ENCODE peak calls at places on chromosomes 6 and 20, in seven cellular contexts. Y, J, W, O, F, P and A are unnamed samples.

GRCh38 chr6:75334266-75335040 is 49.9 kb upstream of the TMEM30A start:
- DNase-seq in J (no peak), P (no peak), O (no peak), Y (peak), W (no peak), F (no peak), A (no peak)

GRCh38 chr20:38927902-38928578 is 1.8 kb downstream of the FAM83D start:
- DNase-seq in P (no peak), J (no peak), Y (no peak), W (no peak), O (no peak), F (no peak), A (no peak)

GRCh38 chr6:18323935-18324707 is 59.8 kb upstream of the DEK start:
- DNase-seq in Y (no peak), W (peak), F (no peak), P (peak), J (peak), O (peak), A (peak)

GRCh38 chr20:41139227-41140093 is 2.1 kb downstream of the PLCG1 start:
- DNase-seq in J (no peak), F (no peak), W (no peak), P (no peak), Y (no peak), O (no peak), A (no peak)

GRCh38 chr6:120935908-120936307 is 398.4 kb downstream of the TBC1D32 start:
- DNase-seq in W (no peak), F (no peak), J (no peak), O (no peak), Y (no peak), P (no peak), A (no peak)

GRCh38 chr6:46129301-46129633 is 522 bp upstream of the ENPP4 start:
- DNase-seq in W (no peak), P (no peak), O (no peak), Y (no peak), F (no peak), J (no peak), A (no peak)

GRCh38 chr6:1348675-1349074 is 36.8 kb downstream of the FOXQ1 start:
- DNase-seq in J (no peak), P (no peak), Y (no peak), O (no peak), F (no peak), W (no peak), A (no peak)

GRCh38 chr6:39684790-39685485 is 40.3 kb downstream of the KIF6 start:
- DNase-seq in P (no peak), F (no peak), W (no peak), O (no peak), J (no peak), Y (no peak), A (peak)

GRCh38 chr6:77430506-77430905 is 32.8 kb downstream of the HTR1B start:
- DNase-seq in W (no peak), F (no peak), Y (no peak), P (no peak), J (no peak), O (no peak), A (no peak)

GRCh38 chr6:26554669-26555504 is 16.7 kb downstream of the HMGN4 start:
- DNase-seq in Y (no peak), W (no peak), P (no peak), F (no peak), O (no peak), J (peak), A (no peak)

GRCh38 chr6:45743028-45743615 is 272.5 kb downstream of the CLIC5 start:
- DNase-seq in Y (no peak), F (no peak), P (no peak), O (no peak), W (no peak), J (peak), A (no peak)

GRCh38 chr6:1917628-1918371 is 308.1 kb downstream of the FOXC1 start:
- DNase-seq in F (no peak), P (no peak), O (no peak), Y (peak), W (peak), J (peak), A (no peak)

GRCh38 chr6:158481612-158482473 is 78.0 kb upstream of the TMEM181 start:
- DNase-seq in J (no peak), Y (no peak), W (peak), O (no peak), P (no peak), F (no peak), A (no peak)

GRCh38 chr20:53444386-53444785 is 149.3 kb downstream of the ZNF217 start:
- DNase-seq in O (no peak), W (no peak), J (no peak), Y (no peak), P (no peak), F (no peak), A (no peak)

GRCh38 chr6:147735924-147736323 is 227.4 kb downstream of the SAMD5 start:
- DNase-seq in J (no peak), P (no peak), Y (no peak), O (no peak), F (no peak), W (no peak), A (no peak)

GRCh38 chr6:133609404-133610270 is 279.3 kb upstream of the TCF21 start:
- DNase-seq in J (peak), P (no peak), F (no peak), Y (no peak), W (peak), O (no peak), A (no peak)

GRCh38 chr6:20763311-20763710 is 229.1 kb downstream of the CDKAL1 start:
- DNase-seq in Y (no peak), W (no peak), J (no peak), F (no peak), O (no peak), P (no peak), A (no peak)

GRCh38 chr6:47724300-47724699 is 25.9 kb downstream of the ADGRF4 start:
- DNase-seq in Y (no peak), F (no peak), O (no peak), W (no peak), J (no peak), P (no peak), A (no peak)

GRCh38 chr6:376823-377571 is 14.6 kb upstream of the IRF4 start:
- DNase-seq in O (no peak), J (no peak), P (no peak), Y (no peak), W (no peak), F (no peak), A (no peak)

GRCh38 chr6:123604067-123604466 is 32.7 kb downstream of the TRDN start:
- DNase-seq in J (no peak), W (no peak), Y (no peak), O (no peak), F (no peak), P (no peak), A (no peak)

GRCh38 chr20:50213531-50214106 is 23.0 kb downstream of the CEBPB start:
- DNase-seq in O (no peak), P (no peak), W (no peak), J (no peak), Y (no peak), F (no peak), A (no peak)

GRCh38 chr6:43669922-43670622 is 17.5 kb downstream of the MRPS18A start:
- DNase-seq in F (no peak), W (no peak), J (no peak), P (no peak), O (peak), Y (no peak), A (peak)

GRCh38 chr6:8499540-8499939 is 64.2 kb upstream of the SLC35B3 start:
- DNase-seq in Y (no peak), O (no peak), F (no peak), W (peak), P (peak), J (peak), A (no peak)

GRCh38 chr20:58621906-58622548 is 29.1 kb upstream of the STX16 start:
- DNase-seq in O (peak), W (peak), F (no peak), Y (no peak), J (no peak), P (no peak), A (no peak)

GRCh38 chr20:41110930-41111577 is 26.3 kb upstream of the PLCG1 start:
- DNase-seq in O (no peak), J (peak), F (no peak), W (no peak), P (no peak), Y (no peak), A (peak)

GRCh38 chr6:158770948-158771347 is 48.2 kb downstream of the EZR start:
- DNase-seq in F (no peak), O (no peak), W (no peak), Y (no peak), J (no peak), P (no peak), A (no peak)

GRCh38 chr6:28383235-28384142 is 16.1 kb downstream of the ZSCAN12 start:
- DNase-seq in J (peak), O (peak), W (peak), Y (peak), F (no peak), P (peak), A (peak)
- TF ChIP-seq JUND in J (no peak), O (no peak), W (no peak), Y (no peak), F (no peak), P (no peak), A (no peak)

GRCh38 chr20:45008521-45009049 is 42.3 kb downstream of the STK4 start:
- DNase-seq in Y (no peak), O (no peak), W (no peak), F (no peak), P (no peak), J (no peak), A (no peak)
- TF ChIP-seq JUND in Y (no peak), O (no peak), W (no peak), F (no peak), P (no peak), J (no peak), A (no peak)

GRCh38 chr6:108145639-108146038 is 20.2 kb upstream of the NR2E1 start:
- DNase-seq in P (no peak), W (no peak), J (no peak), F (no peak), O (peak), Y (no peak), A (no peak)
- TF ChIP-seq JUND in P (no peak), W (no peak), J (no peak), F (no peak), O (no peak), Y (no peak), A (no peak)

GRCh38 chr6:163369628-163370365 is 44.7 kb upstream of the QKI start:
- DNase-seq in P (no peak), Y (no peak), F (no peak), O (no peak), W (no peak), J (no peak), A (no peak)

GRCh38 chr6:163366288-163366687 is 48.2 kb upstream of the QKI start:
- DNase-seq in Y (no peak), F (no peak), P (no peak), O (no peak), J (no peak), W (no peak), A (no peak)

GRCh38 chr6:163369122-163369521 is 45.4 kb upstream of the QKI start:
- DNase-seq in O (no peak), J (no peak), P (no peak), Y (no peak), F (no peak), W (no peak), A (no peak)

GRCh38 chr6:163367388-163368183 is 46.9 kb upstream of the QKI start:
- DNase-seq in Y (no peak), P (no peak), F (no peak), J (no peak), O (no peak), W (no peak), A (no peak)

GRCh38 chr6:163364641-163365040 is 49.9 kb upstream of the QKI start:
- DNase-seq in Y (no peak), F (no peak), P (no peak), J (no peak), W (no peak), O (no peak), A (no peak)
- TF ChIP-seq JUND in Y (no peak), F (no peak), P (no peak), J (no peak), W (no peak), O (no peak), A (no peak)

GRCh38 chr6:97591955-97592354 is 308.9 kb upstream of the MMS22L start:
- DNase-seq in J (no peak), Y (peak), W (no peak), F (no peak), O (no peak), P (no peak), A (no peak)

GRCh38 chr6:97586344-97586743 is 303.3 kb upstream of the MMS22L start:
- DNase-seq in J (peak), Y (no peak), W (no peak), F (no peak), P (peak), O (no peak), A (no peak)
- TF ChIP-seq JUND in J (no peak), Y (no peak), W (no peak), F (no peak), P (no peak), O (no peak), A (no peak)